ENCODE peak calls at places on chromosomes 5 and 9, in six cellular contexts. C is H7, H is A172, U is kidney, P is left ventricle myocardium inferior, T is activated T-cell treated with anti-CD3 and anti-CD28 coated beads for 24 hours. E is an unnamed sample.

GRCh38 chr9:128007566-128008138 is 26.9 kb upstream of the EEIG1 start:
- DNase-seq in C (no peak), H (peak; percentile 73), U (peak; percentile 89), P (peak; percentile 29), T (peak; percentile 80), E (peak; percentile 87)

GRCh38 chr5:153147891-153148623 is 342.4 kb upstream of the GRIA1 start:
- DNase-seq in C (peak; percentile 37), H (peak; percentile 70), U (no peak), P (no peak), T (no peak), E (no peak)

GRCh38 chr5:117072439-117072838 is 497.8 kb upstream of the SEMA6A start:
- DNase-seq in C (peak; percentile 40), H (no peak), U (no peak), P (no peak), T (no peak), E (no peak)

GRCh38 chr9:130377612-130378011 is 67.1 kb upstream of the ASS1 start:
- DNase-seq in C (no peak), H (no peak), U (no peak), P (no peak), T (no peak), E (no peak)

GRCh38 chr5:160169326-160169725 is 50.1 kb upstream of the PWWP2A start:
- DNase-seq in C (no peak), H (peak; percentile 89), U (no peak), P (no peak), T (no peak), E (no peak)

GRCh38 chr9:19036611-19037010 is 3.6 kb upstream of the SAXO1 start:
- DNase-seq in C (no peak), H (no peak), U (no peak), P (no peak), T (no peak), E (no peak)

GRCh38 chr9:5947912-5948311 is 57.2 kb downstream of the MLANA start:
- DNase-seq in C (peak; percentile 10), H (no peak), U (no peak), P (no peak), T (no peak), E (no peak)

GRCh38 chr9:77028478-77028877 is 9.0 kb downstream of the FOXB2 start:
- DNase-seq in C (peak; percentile 35), H (no peak), U (no peak), P (no peak), T (no peak), E (no peak)

GRCh38 chr9:98719055-98719454 is 10.3 kb upstream of the GABBR2 start:
- DNase-seq in C (no peak), H (no peak), U (no peak), P (no peak), T (no peak), E (no peak)